ENCODE peak calls at places on chromosomes 5 and 9, in ten cellular contexts. I is endothelial cell of umbilical vein; Q is breast epithelium; L is upper lobe of right lung; Z is heart right ventricle; R is ovary; F is stomach; P is GM23248; V is IMR-90; A is CD8-positive, alpha-beta T cell. G is an unnamed sample. For H3K4me1, the result is how much of the 10 kb centered on the place peaks cover.

GRCh38 chr9:106639873-106640568 is 222.9 kb upstream of the ZNF462 start:
- DNase-seq in I (no peak), Q (no peak), L (no peak), Z (no peak), R (no peak), F (no peak), P (no peak), V (no peak), A (no peak), G (no peak)

GRCh38 chr5:172895549-172895948 is 61.5 kb downstream of the ERGIC1 start:
- DNase-seq in I (no peak), Q (no peak), L (no peak), Z (no peak), R (no peak), F (no peak), P (no peak), V (no peak), A (no peak), G (no peak)

GRCh38 chr5:73097740-73098139 is 22.6 kb upstream of the TMEM171 start:
- DNase-seq in I (no peak), Q (no peak), L (no peak), Z (no peak), R (no peak), F (no peak), P (no peak), V (no peak), A (no peak), G (no peak)

GRCh38 chr9:110192531-110193326 is 15.2 kb downstream of the C9orf152 start:
- DNase-seq in I (peak), Q (peak), L (no peak), Z (no peak), R (peak), F (no peak), P (peak), V (peak), A (no peak), G (no peak)

GRCh38 chr9:86322973-86323644 is 31.1 kb downstream of the TUT7 start:
- DNase-seq in I (peak), Q (no peak), L (no peak), Z (no peak), R (no peak), F (no peak), P (peak), V (peak), A (no peak), G (no peak)

GRCh38 chr5:143413964-143414669 is 10.6 kb upstream of the NR3C1 start:
- DNase-seq in I (no peak), Q (no peak), L (no peak), Z (peak), R (no peak), F (no peak), P (no peak), V (no peak), A (no peak), G (no peak)

GRCh38 chr5:180668835-180669596 is 19.6 kb upstream of the FLT4 start:
- DNase-seq in I (no peak), Q (no peak), L (peak), Z (no peak), R (no peak), F (no peak), P (no peak), V (no peak), A (no peak), G (no peak)

GRCh38 chr5:124402144-124402581 is 344.3 kb downstream of the ZNF608 start:
- DNase-seq in I (peak), Q (peak), L (peak), Z (no peak), R (peak), F (peak), P (peak), V (peak), A (no peak), G (no peak)

GRCh38 chr5:50365615-50366251 is 75.4 kb downstream of the EMB start:
- DNase-seq in I (no peak), Q (no peak), L (no peak), Z (no peak), R (no peak), F (no peak), P (no peak), V (no peak), A (no peak), G (no peak)

GRCh38 chr5:104045987-104046386 is 483.4 kb upstream of the NUDT12 start:
- DNase-seq in I (no peak), Q (no peak), L (no peak), Z (no peak), R (no peak), F (no peak), P (no peak), V (no peak), A (no peak), G (no peak)

GRCh38 chr5:11793396-11793795 is 110.8 kb downstream of the CTNND2 start:
- DNase-seq in I (no peak), Q (no peak), L (no peak), Z (no peak), R (no peak), F (no peak), P (no peak), V (no peak), A (no peak), G (no peak)

GRCh38 chr5:125175348-125176004 is 429.0 kb upstream of the ZNF608 start:
- DNase-seq in I (peak), Q (no peak), L (no peak), Z (peak), R (no peak), F (no peak), P (no peak), V (no peak), A (no peak), G (no peak)

GRCh38 chr9:93593144-93593655 is 16.8 kb downstream of the PHF2 start:
- DNase-seq in I (no peak), Q (no peak), L (peak), Z (no peak), R (no peak), F (no peak), P (peak), V (no peak), A (no peak), G (no peak)

GRCh38 chr9:108439967-108440366 is 415.8 kb downstream of the ACTL7B start:
- DNase-seq in I (peak), Q (no peak), L (no peak), Z (no peak), R (no peak), F (no peak), P (peak), V (peak), A (no peak), G (no peak)

GRCh38 chr9:124725068-124725452 is 46.1 kb downstream of the NR6A1 start:
- DNase-seq in I (no peak), Q (no peak), L (no peak), Z (no peak), R (no peak), F (no peak), P (no peak), V (no peak), A (no peak), G (no peak)

GRCh38 chr5:181190711-181191525 is 14.1 kb downstream of the TRIM7 start:
- DNase-seq in I (no peak), Q (no peak), L (no peak), Z (peak), R (peak), F (peak), P (peak), V (no peak), A (peak), G (peak)

GRCh38 chr9:114051706-114052105 is 26.4 kb downstream of the AMBP start:
- DNase-seq in I (no peak), Q (no peak), L (no peak), Z (no peak), R (peak), F (no peak), P (no peak), V (no peak), A (no peak), G (no peak)

GRCh38 chr9:4860383-4860782 is 67.6 kb downstream of the RCL1 start:
- DNase-seq in I (no peak), Q (no peak), L (no peak), Z (no peak), R (no peak), F (no peak), P (no peak), V (peak), A (no peak), G (no peak)

GRCh38 chr5:102815560-102816324 is 60.6 kb downstream of the PAM start:
- DNase-seq in I (peak), Q (no peak), L (no peak), Z (no peak), R (no peak), F (no peak), P (peak), V (no peak), A (no peak), G (no peak)

GRCh38 chr5:124193371-124193789 is 553.1 kb downstream of the ZNF608 start:
- DNase-seq in I (peak), Q (no peak), L (no peak), Z (no peak), R (no peak), F (no peak), P (peak), V (peak), A (no peak), G (no peak)

GRCh38 chr5:1641041-1641440 is 117.3 kb upstream of the LPCAT1 start:
- DNase-seq in I (no peak), Q (no peak), L (peak), Z (no peak), R (no peak), F (no peak), P (no peak), V (no peak), A (no peak), G (no peak)

GRCh38 chr5:43565043-43565442 is 8.2 kb upstream of the PAIP1 start:
- DNase-seq in I (no peak), Q (no peak), L (no peak), Z (no peak), R (no peak), F (no peak), P (no peak), V (no peak), A (no peak), G (no peak)

GRCh38 chr5:141920771-141921170 is 2.9 kb upstream of the DELE1 start:
- DNase-seq in I (no peak), Q (no peak), L (no peak), Z (no peak), R (no peak), F (no peak), P (no peak), V (no peak), A (no peak), G (no peak)

GRCh38 chr9:92887880-92888338 is 10.1 kb upstream of the ZNF484 start:
- DNase-seq in I (no peak), Q (no peak), L (no peak), Z (no peak), R (no peak), F (no peak), P (no peak), V (no peak), A (no peak), G (no peak)

GRCh38 chr5:181173027-181173419 is 25.6 kb downstream of the OR2V2 start:
- DNase-seq in I (no peak), Q (no peak), L (no peak), Z (no peak), R (no peak), F (no peak), P (no peak), V (no peak), A (no peak), G (no peak)

GRCh38 chr9:2764371-2764770 is 47.1 kb downstream of the KCNV2 start:
- DNase-seq in I (no peak), Q (no peak), L (no peak), Z (no peak), R (no peak), F (no peak), P (no peak), V (peak), A (peak), G (no peak)

GRCh38 chr9:116687762-116688160 is 656 bp downstream of the TRIM32 start:
- DNase-seq in I (no peak), Q (no peak), L (no peak), Z (no peak), R (no peak), F (no peak), P (peak), V (no peak), A (no peak), G (peak)

GRCh38 chr9:120366646-120367019 is 213.3 kb downstream of the CDK5RAP2 start:
- DNase-seq in I (peak), Q (no peak), L (no peak), Z (no peak), R (no peak), F (no peak), P (peak), V (peak), A (no peak), G (peak)

GRCh38 chr5:168288349-168289245 is 2.8 kb upstream of the WWC1 start:
- DNase-seq in I (no peak), Q (peak), L (no peak), Z (no peak), R (no peak), F (peak), P (no peak), V (no peak), A (no peak), G (peak)

GRCh38 chr9:74810200-74810599 is 77.5 kb downstream of the TRPM6 start:
- DNase-seq in I (no peak), Q (no peak), L (no peak), Z (no peak), R (no peak), F (no peak), P (no peak), V (no peak), A (no peak), G (no peak)

GRCh38 chr5:78235289-78235688 is 59.2 kb downstream of the AP3B1 start:
- DNase-seq in I (no peak), Q (no peak), L (no peak), Z (no peak), R (no peak), F (no peak), P (peak), V (peak), A (no peak), G (no peak)

GRCh38 chr5:123673107-123673506 is 161.1 kb downstream of the CSNK1G3 start:
- DNase-seq in I (peak), Q (no peak), L (no peak), Z (peak), R (no peak), F (no peak), P (peak), V (no peak), A (no peak), G (peak)

GRCh38 chr5:3099954-3100353 is 348.5 kb upstream of the IRX2 start:
- DNase-seq in I (no peak), Q (no peak), L (no peak), Z (no peak), R (no peak), F (no peak), P (no peak), V (no peak), A (no peak), G (no peak)

GRCh38 chr5:3102531-3102930 is 351.1 kb upstream of the IRX2 start:
- DNase-seq in I (no peak), Q (no peak), L (no peak), Z (no peak), R (no peak), F (no peak), P (no peak), V (no peak), A (no peak), G (no peak)

GRCh38 chr5:3101561-3101960 is 350.1 kb upstream of the IRX2 start:
- DNase-seq in I (no peak), Q (no peak), L (no peak), Z (no peak), R (no peak), F (no peak), P (no peak), V (no peak), A (no peak), G (peak)

GRCh38 chr5:3099526-3099925 is 348.0 kb upstream of the IRX2 start:
- DNase-seq in I (no peak), Q (no peak), L (no peak), Z (no peak), R (no peak), F (no peak), P (no peak), V (no peak), A (no peak), G (no peak)

DNA sequence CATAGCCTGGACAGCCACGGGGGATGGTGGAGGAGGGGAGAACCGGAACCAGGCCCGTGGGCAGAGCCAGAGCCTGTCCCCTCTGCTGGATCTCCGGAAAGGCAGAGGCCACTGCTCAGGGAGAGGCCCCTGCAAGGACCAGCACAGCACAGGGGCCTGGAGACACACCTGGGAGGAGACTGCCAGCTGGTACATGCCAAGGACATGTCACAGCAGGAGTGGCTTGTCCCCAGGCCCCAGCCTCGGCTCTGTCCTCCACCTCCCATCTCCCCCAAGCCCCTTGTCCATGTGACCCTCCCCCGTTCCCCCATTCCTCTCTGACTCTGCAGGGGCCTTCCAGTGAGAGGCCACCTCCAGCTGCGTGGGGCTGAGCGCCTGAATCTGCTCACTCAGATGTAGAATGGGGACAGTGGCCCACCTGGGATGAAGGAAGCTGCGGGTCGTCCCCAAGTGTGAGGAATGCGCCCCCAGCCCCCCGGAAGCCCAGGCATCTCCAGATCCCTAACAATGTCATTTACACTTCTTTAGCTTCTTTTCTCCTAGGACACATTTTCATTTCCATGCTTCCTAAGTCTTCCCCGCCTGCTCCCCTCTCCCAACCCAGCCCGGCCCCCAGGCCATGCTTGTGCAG is 349.6 kb upstream of the IRX2 start:
- DNase-seq in I (no peak), Q (no peak), L (no peak), Z (no peak), R (no peak), F (no peak), P (no peak), V (no peak), A (no peak), G (peak)
- H3K4me1 ChIP-seq in I (under half), Q (under half), L (under half), Z (under half), R (under half), F (under half), P (under half), V (under half), A (under half), G (under half)

DNA sequence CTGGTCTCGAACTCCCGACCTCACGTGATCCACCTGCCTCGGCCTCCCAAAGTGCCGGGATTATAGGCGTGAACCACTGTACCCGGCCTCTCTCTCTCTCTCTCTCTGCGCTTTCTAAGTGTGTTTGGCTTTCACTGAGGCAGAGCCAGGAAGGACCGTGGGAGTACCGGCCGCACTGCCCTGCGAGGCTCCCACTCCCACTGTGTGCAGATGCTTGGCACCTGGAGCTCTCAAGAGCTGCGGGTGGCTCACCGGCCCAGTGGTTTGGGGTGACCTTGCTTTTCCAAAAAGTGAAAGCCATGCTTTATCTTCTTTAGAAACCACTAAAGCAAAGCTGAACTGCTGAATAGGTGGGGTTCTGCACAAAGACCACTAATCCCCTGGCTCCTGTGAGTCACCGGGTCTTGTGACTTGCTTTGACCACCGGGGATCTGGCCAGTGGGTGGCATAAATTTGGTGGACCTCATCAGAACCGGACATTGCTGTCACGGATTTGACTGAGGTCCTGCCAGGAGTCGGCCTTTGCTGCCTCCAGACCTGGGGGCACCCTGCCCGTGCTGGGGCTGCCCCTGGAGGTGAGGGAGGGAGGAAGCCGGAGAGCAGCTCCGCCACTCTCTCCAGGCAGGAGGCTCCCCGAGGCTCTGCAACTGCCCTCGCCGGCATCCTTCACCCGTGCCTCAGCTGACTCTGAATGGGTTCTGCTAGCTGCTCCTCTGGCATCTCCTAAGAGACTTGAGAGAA is 228.9 kb downstream of the FANCC start:
- DNase-seq in I (no peak), Q (no peak), L (peak), Z (no peak), R (no peak), F (no peak), P (no peak), V (no peak), A (no peak), G (no peak)
- H3K4me1 ChIP-seq in I (under half), Q (under half), L (under half), Z (half or more), R (under half), F (half or more), P (under half), V (under half), A (under half), G (under half)

DNA sequence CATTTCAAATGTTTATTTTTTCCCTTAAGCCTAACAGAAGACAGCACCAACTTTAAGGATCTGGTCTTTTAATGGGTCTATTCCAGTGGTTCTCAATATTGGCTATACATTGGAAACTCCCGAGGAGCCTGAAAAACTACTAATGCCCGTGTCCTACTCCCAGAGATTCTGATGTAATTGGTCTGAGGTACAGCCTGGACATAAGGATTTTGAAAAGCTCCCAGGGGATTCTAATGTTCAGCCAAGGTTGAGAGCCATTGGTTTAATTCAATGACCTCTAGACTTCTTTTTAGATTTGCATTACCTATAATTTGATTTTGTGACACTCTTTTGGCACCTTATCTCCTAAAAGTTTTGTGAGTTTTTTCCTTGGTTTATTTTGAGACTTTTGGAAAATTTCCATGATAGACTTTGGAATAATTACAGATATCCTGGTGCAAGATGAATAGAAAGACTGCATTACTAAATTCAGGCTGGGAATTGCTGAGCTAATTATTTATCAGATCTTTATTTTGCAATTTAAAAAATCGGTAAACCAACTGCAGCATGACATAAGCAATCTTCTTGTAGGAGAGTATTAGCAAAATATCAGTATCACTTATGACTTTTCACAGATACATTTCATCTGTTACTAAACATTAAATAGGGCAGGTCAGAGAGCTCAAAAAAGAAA is 91.5 kb upstream of the ELL2 start:
- DNase-seq in I (no peak), Q (no peak), L (no peak), Z (no peak), R (no peak), F (no peak), P (no peak), V (no peak), A (no peak), G (no peak)
- H3K4me1 ChIP-seq in I (under half), Q (under half), L (under half), Z (under half), R (under half), F (under half), P (under half), V (under half), A (under half), G (under half)

DNA sequence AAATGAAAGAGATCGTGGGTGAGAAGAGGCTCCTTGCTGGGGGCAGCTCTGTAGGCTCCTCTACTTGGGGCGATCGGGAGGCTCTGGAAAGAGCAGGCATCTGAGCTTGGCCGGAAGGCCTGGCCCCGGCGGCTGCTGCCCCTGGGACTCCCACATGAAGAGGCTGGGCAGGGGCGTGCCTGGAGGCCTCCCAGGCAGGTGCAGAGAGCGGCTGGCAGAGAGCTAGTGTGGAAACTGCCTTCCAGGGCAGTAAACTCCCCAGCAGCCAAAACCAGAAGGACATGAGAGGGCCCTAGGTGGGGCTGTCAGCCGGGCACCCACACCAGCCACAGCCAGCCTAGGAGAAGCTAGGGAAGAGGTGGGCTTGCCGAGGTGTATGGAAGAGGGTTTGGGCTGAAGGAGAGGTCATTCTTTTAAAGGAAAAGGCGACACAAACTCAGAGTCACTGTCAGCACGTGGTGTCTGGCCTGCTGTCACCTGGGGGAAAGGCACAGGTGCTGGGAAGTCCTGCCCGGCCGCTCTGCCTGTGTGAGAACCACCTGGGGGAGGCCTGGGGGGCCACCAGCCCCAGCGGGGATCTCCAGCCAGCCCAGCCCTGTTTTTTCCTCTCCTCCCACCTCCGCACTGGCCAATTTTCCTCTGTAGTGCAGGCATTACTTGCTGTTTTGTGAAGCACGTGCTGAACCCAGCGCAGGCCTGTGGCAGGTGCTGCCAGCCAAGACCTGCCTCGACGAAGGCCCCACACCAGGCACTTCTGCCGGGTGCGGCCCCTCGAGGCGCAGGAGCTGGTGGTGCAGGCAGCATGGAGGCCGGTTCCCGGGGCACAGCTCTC is 44.8 kb upstream of the EGFL7 start:
- DNase-seq in I (no peak), Q (no peak), L (no peak), Z (no peak), R (no peak), F (no peak), P (no peak), V (no peak), A (no peak), G (no peak)
- H3K4me1 ChIP-seq in I (under half), Q (under half), L (under half), Z (under half), R (under half), F (half or more), P (under half), V (under half), A (under half), G (under half)